ENCODE peak calls at places on chromosomes 3 and 15, in five cellular contexts. One of them, this sample, is unnamed.
A peak's percentile ranks its signal among the peaks of the same experiment; 100 is the strongest.

GRCh38 chr15:33132722-33133345 is 61.7 kb downstream of the FMN1 start:
- DNase-seq in endothelial cell: peak; percentile 53
- DNase-seq in activated CD8-positive, alpha-beta memory T cell treated with anti-CD3 and anti-CD28 coated beads for 4 hours: no peak
- DNase-seq in left cardiac atrium: no peak
- DNase-seq in kidney: no peak
- DNase-seq in this sample: peak; percentile 20

GRCh38 chr15:31930967-31931366 is 99.3 kb upstream of the CHRNA7 start:
- DNase-seq in endothelial cell: no peak
- DNase-seq in activated CD8-positive, alpha-beta memory T cell treated with anti-CD3 and anti-CD28 coated beads for 4 hours: no peak
- DNase-seq in left cardiac atrium: no peak
- DNase-seq in kidney: no peak
- DNase-seq in this sample: no peak

GRCh38 chr15:81749667-81750360 is 296.0 kb downstream of the MEX3B start:
- DNase-seq in endothelial cell: no peak
- DNase-seq in activated CD8-positive, alpha-beta memory T cell treated with anti-CD3 and anti-CD28 coated beads for 4 hours: no peak
- DNase-seq in left cardiac atrium: peak; percentile 22
- DNase-seq in kidney: no peak
- DNase-seq in this sample: no peak

GRCh38 chr3:24523195-24523594 is 28.5 kb upstream of the THRB start:
- DNase-seq in endothelial cell: no peak
- DNase-seq in activated CD8-positive, alpha-beta memory T cell treated with anti-CD3 and anti-CD28 coated beads for 4 hours: no peak
- DNase-seq in left cardiac atrium: no peak
- DNase-seq in kidney: no peak
- DNase-seq in this sample: no peak

GRCh38 chr3:150933473-150934008 is 28.3 kb upstream of the MINDY4B start:
- DNase-seq in endothelial cell: no peak
- DNase-seq in activated CD8-positive, alpha-beta memory T cell treated with anti-CD3 and anti-CD28 coated beads for 4 hours: no peak
- DNase-seq in left cardiac atrium: no peak
- DNase-seq in kidney: no peak
- DNase-seq in this sample: no peak

GRCh38 chr3:105553851-105554250 is 187.1 kb downstream of the ALCAM start:
- DNase-seq in endothelial cell: no peak
- DNase-seq in activated CD8-positive, alpha-beta memory T cell treated with anti-CD3 and anti-CD28 coated beads for 4 hours: no peak
- DNase-seq in left cardiac atrium: no peak
- DNase-seq in kidney: no peak
- DNase-seq in this sample: no peak

GRCh38 chr3:32707026-32707370 is 22.0 kb downstream of the CNOT10 start:
- DNase-seq in endothelial cell: no peak
- DNase-seq in activated CD8-positive, alpha-beta memory T cell treated with anti-CD3 and anti-CD28 coated beads for 4 hours: no peak
- DNase-seq in left cardiac atrium: no peak
- DNase-seq in kidney: no peak
- DNase-seq in this sample: no peak

GRCh38 chr15:80679167-80679804 is 15.8 kb upstream of the ABHD17C start:
- DNase-seq in endothelial cell: no peak
- DNase-seq in activated CD8-positive, alpha-beta memory T cell treated with anti-CD3 and anti-CD28 coated beads for 4 hours: no peak
- DNase-seq in left cardiac atrium: no peak
- DNase-seq in kidney: no peak
- DNase-seq in this sample: no peak

GRCh38 chr3:134326760-134327593 is 47.3 kb downstream of the AMOTL2 start:
- DNase-seq in endothelial cell: no peak
- DNase-seq in activated CD8-positive, alpha-beta memory T cell treated with anti-CD3 and anti-CD28 coated beads for 4 hours: no peak
- DNase-seq in left cardiac atrium: peak; percentile 54
- DNase-seq in kidney: peak; percentile 78
- DNase-seq in this sample: peak; percentile 67

GRCh38 chr3:45181496-45181895 is 35.3 kb upstream of the CDCP1 start:
- DNase-seq in endothelial cell: no peak
- DNase-seq in activated CD8-positive, alpha-beta memory T cell treated with anti-CD3 and anti-CD28 coated beads for 4 hours: no peak
- DNase-seq in left cardiac atrium: no peak
- DNase-seq in kidney: no peak
- DNase-seq in this sample: no peak

GRCh38 chr3:76321615-76322014 is 536.3 kb upstream of the ZNF717 start:
- DNase-seq in endothelial cell: no peak
- DNase-seq in activated CD8-positive, alpha-beta memory T cell treated with anti-CD3 and anti-CD28 coated beads for 4 hours: no peak
- DNase-seq in left cardiac atrium: no peak
- DNase-seq in kidney: no peak
- DNase-seq in this sample: no peak

GRCh38 chr3:115062009-115062408 is 85.1 kb downstream of the ZBTB20 start:
- DNase-seq in endothelial cell: no peak
- DNase-seq in activated CD8-positive, alpha-beta memory T cell treated with anti-CD3 and anti-CD28 coated beads for 4 hours: no peak
- DNase-seq in left cardiac atrium: no peak
- DNase-seq in kidney: no peak
- DNase-seq in this sample: no peak

GRCh38 chr15:45634442-45635190 is at the start of gene SQOR:
- DNase-seq in endothelial cell: peak; percentile 53
- DNase-seq in activated CD8-positive, alpha-beta memory T cell treated with anti-CD3 and anti-CD28 coated beads for 4 hours: peak; percentile 31
- DNase-seq in left cardiac atrium: peak; percentile 92
- DNase-seq in kidney: peak; percentile 95
- DNase-seq in this sample: peak; percentile 58

GRCh38 chr15:92806763-92807162 is 93.4 kb upstream of the CHD2 start:
- DNase-seq in endothelial cell: no peak
- DNase-seq in activated CD8-positive, alpha-beta memory T cell treated with anti-CD3 and anti-CD28 coated beads for 4 hours: no peak
- DNase-seq in left cardiac atrium: no peak
- DNase-seq in kidney: no peak
- DNase-seq in this sample: no peak

GRCh38 chr3:119428538-119428937 is 34.9 kb downstream of the TMEM39A start:
- DNase-seq in endothelial cell: no peak
- DNase-seq in activated CD8-positive, alpha-beta memory T cell treated with anti-CD3 and anti-CD28 coated beads for 4 hours: no peak
- DNase-seq in left cardiac atrium: no peak
- DNase-seq in kidney: no peak
- DNase-seq in this sample: no peak

GRCh38 chr3:195896361-195897080 is 11.8 kb downstream of the TNK2 start:
- DNase-seq in endothelial cell: no peak
- DNase-seq in activated CD8-positive, alpha-beta memory T cell treated with anti-CD3 and anti-CD28 coated beads for 4 hours: no peak
- DNase-seq in left cardiac atrium: peak; percentile 72
- DNase-seq in kidney: no peak
- DNase-seq in this sample: no peak

GRCh38 chr3:172646439-172647015 is 64.3 kb downstream of the NCEH1 start:
- DNase-seq in endothelial cell: no peak
- DNase-seq in activated CD8-positive, alpha-beta memory T cell treated with anti-CD3 and anti-CD28 coated beads for 4 hours: no peak
- DNase-seq in left cardiac atrium: no peak
- DNase-seq in kidney: no peak
- DNase-seq in this sample: no peak

GRCh38 chr3:118436863-118437262 is 597.8 kb downstream of the IGSF11 start:
- DNase-seq in endothelial cell: no peak
- DNase-seq in activated CD8-positive, alpha-beta memory T cell treated with anti-CD3 and anti-CD28 coated beads for 4 hours: no peak
- DNase-seq in left cardiac atrium: no peak
- DNase-seq in kidney: no peak
- DNase-seq in this sample: no peak

GRCh38 chr3:14555835-14556234 is 15.7 kb upstream of the GRIP2 start:
- DNase-seq in endothelial cell: no peak
- DNase-seq in activated CD8-positive, alpha-beta memory T cell treated with anti-CD3 and anti-CD28 coated beads for 4 hours: no peak
- DNase-seq in left cardiac atrium: peak; percentile 54
- DNase-seq in kidney: no peak
- DNase-seq in this sample: no peak

GRCh38 chr3:177589921-177590336 is 392.6 kb upstream of the TBL1XR1 start:
- DNase-seq in endothelial cell: no peak
- DNase-seq in activated CD8-positive, alpha-beta memory T cell treated with anti-CD3 and anti-CD28 coated beads for 4 hours: no peak
- DNase-seq in left cardiac atrium: peak; percentile 31
- DNase-seq in kidney: no peak
- DNase-seq in this sample: no peak

GRCh38 chr3:161700998-161701397 is 204.4 kb downstream of the OTOL1 start:
- DNase-seq in endothelial cell: peak; percentile 4
- DNase-seq in activated CD8-positive, alpha-beta memory T cell treated with anti-CD3 and anti-CD28 coated beads for 4 hours: no peak
- DNase-seq in left cardiac atrium: no peak
- DNase-seq in kidney: no peak
- DNase-seq in this sample: no peak

GRCh38 chr3:17714473-17714872 is 28.0 kb downstream of the TBC1D5 start:
- DNase-seq in endothelial cell: no peak
- DNase-seq in activated CD8-positive, alpha-beta memory T cell treated with anti-CD3 and anti-CD28 coated beads for 4 hours: no peak
- DNase-seq in left cardiac atrium: no peak
- DNase-seq in kidney: no peak
- DNase-seq in this sample: no peak

This sample was measured in HuH-7.